ENCODE peak calls at places on chromosomes 7 and 10, in six cellular contexts. B, U, I, E, H and A are unnamed samples.

GRCh38 chr10:118002581-118002980 is 44.2 kb downstream of the RAB11FIP2 start:
- DNase-seq in E (no peak), H (peak; percentile 14), U (no peak), B (peak; percentile 59), I (peak; percentile 17), A (peak; percentile 66)

GRCh38 chr7:122402235-122402634 is 97.7 kb upstream of the FEZF1 start:
- DNase-seq in I (no peak), H (no peak), E (no peak), U (no peak), B (no peak), A (no peak)

GRCh38 chr7:94391716-94392390 is 2.8 kb upstream of the COL1A2 start:
- DNase-seq in U (no peak), E (no peak), B (peak; percentile 88), H (no peak), I (peak; percentile 93), A (peak; percentile 72)

GRCh38 chr7:36723951-36724664 is at the start of gene AOAH:
- DNase-seq in H (no peak), U (no peak), E (no peak), I (no peak), B (no peak), A (no peak)

GRCh38 chr7:44395067-44395466 is 69.7 kb upstream of the CAMK2B start:
- DNase-seq in E (no peak), H (no peak), B (no peak), I (no peak), U (no peak), A (no peak)

GRCh38 chr10:80502621-80503583 is 34.8 kb upstream of the SH2D4B start:
- DNase-seq in I (no peak), B (no peak), U (no peak), H (no peak), E (peak; percentile 62), A (no peak)

GRCh38 chr10:63084690-63085377 is 48.3 kb upstream of the NRBF2 start:
- DNase-seq in E (no peak), I (peak; percentile 51), U (no peak), B (no peak), H (no peak), A (no peak)

GRCh38 chr10:4651404-4652037 is 174.5 kb upstream of the AKR1E2 start:
- DNase-seq in E (no peak), H (no peak), B (no peak), I (no peak), U (no peak), A (peak; percentile 38)

GRCh38 chr10:68561804-68562649 is 1.9 kb downstream of the TET1 start:
- DNase-seq in E (no peak), B (no peak), U (peak; percentile 74), I (no peak), H (no peak), A (peak; percentile 21)

GRCh38 chr10:21516270-21517131 is 9.0 kb downstream of the SKIDA1 start:
- DNase-seq in U (peak; percentile 94), H (no peak), E (no peak), B (peak; percentile 78), I (peak; percentile 69), A (peak; percentile 73)

GRCh38 chr7:5693529-5693928 is 87.9 kb downstream of the RNF216 start:
- DNase-seq in H (no peak), I (peak; percentile 56), E (peak; percentile 88), B (peak; percentile 76), U (no peak), A (peak; percentile 42)

GRCh38 chr10:17351506-17351905 is 102.9 kb downstream of the ST8SIA6 start:
- DNase-seq in B (no peak), I (no peak), H (no peak), U (no peak), E (no peak), A (no peak)

GRCh38 chr7:134645935-134646334 is 718 bp upstream of the BPGM start:
- DNase-seq in I (peak; percentile 53), H (no peak), U (no peak), B (peak; percentile 65), E (no peak), A (peak; percentile 53)

GRCh38 chr10:70367195-70367796 is 15.1 kb downstream of the LRRC20 start:
- DNase-seq in B (peak; percentile 94), E (no peak), I (peak; percentile 76), H (no peak), U (no peak), A (peak; percentile 84)

GRCh38 chr7:142375710-142376313 is 118.0 kb upstream of the PRSS58 start:
- DNase-seq in U (no peak), E (peak; percentile 100), I (peak; percentile 43), H (no peak), B (peak; percentile 28), A (peak; percentile 71)

GRCh38 chr10:49165940-49166803 is 22.0 kb downstream of the TMEM273 start:
- DNase-seq in E (no peak), B (no peak), H (no peak), I (no peak), U (no peak), A (no peak)

GRCh38 chr10:33125522-33125921 is 167.5 kb upstream of the ITGB1 start:
- DNase-seq in H (no peak), I (no peak), U (no peak), E (no peak), B (no peak), A (no peak)

GRCh38 chr7:79453558-79454324 is at the start of gene MAGI2:
- DNase-seq in H (peak; percentile 80), U (peak; percentile 95), I (peak; percentile 88), E (no peak), B (peak; percentile 84), A (peak; percentile 71)

GRCh38 chr7:97871659-97872024 is 566 bp downstream of the ASNS start:
- DNase-seq in B (no peak), I (no peak), U (no peak), E (no peak), H (no peak), A (no peak)

GRCh38 chr10:113476191-113476590 is 76.7 kb upstream of the HABP2 start:
- DNase-seq in B (no peak), E (no peak), I (peak; percentile 22), U (no peak), H (no peak), A (no peak)

GRCh38 chr7:144391823-144392255 is 11.7 kb downstream of the NOBOX start:
- DNase-seq in E (no peak), B (peak; percentile 39), H (peak; percentile 24), U (no peak), I (peak; percentile 78), A (peak; percentile 70)

GRCh38 chr7:93117852-93118530 is at the start of gene SAMD9:
- DNase-seq in I (peak; percentile 87), E (peak; percentile 79), B (peak; percentile 77), U (no peak), H (peak; percentile 57), A (peak; percentile 85)

GRCh38 chr10:49700997-49701396 is 21.5 kb downstream of the C10orf53 start:
- DNase-seq in I (no peak), B (no peak), H (no peak), E (peak; percentile 54), U (no peak), A (no peak)

GRCh38 chr7:129886184-129886817 is 66.5 kb downstream of the UBE2H start:
- DNase-seq in U (no peak), E (no peak), H (no peak), B (no peak), I (no peak), A (no peak)

GRCh38 chr7:74138334-74138867 is 35.8 kb upstream of the EIF4H start:
- DNase-seq in B (no peak), U (no peak), E (no peak), I (no peak), H (no peak), A (no peak)

GRCh38 chr7:46871516-46871915 is 710.4 kb downstream of the TNS3 start:
- DNase-seq in H (no peak), B (no peak), E (no peak), U (no peak), I (no peak), A (no peak)

GRCh38 chr7:38339953-38340819 is 66.8 kb upstream of the TARP start:
- DNase-seq in B (no peak), H (no peak), E (no peak), U (no peak), I (no peak), A (no peak)

DNA sequence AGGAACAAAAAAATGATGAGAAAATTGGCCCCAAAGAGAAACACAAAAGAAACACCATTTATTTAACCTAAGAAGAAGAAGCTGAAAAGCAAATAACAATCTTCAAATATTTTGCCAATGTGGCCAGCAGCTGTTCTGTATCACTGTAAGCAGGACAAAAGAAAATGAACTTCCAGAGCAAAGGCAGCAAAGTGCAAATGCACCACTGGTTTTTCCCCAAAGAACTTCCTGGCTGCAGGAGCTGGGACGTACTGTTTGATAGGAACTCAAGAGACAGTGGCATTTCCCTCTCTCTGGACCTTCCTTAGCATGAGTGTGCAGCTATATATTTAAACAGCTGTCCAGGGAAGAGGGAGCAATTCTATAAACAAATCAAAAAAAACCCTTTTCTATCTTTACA is 60.4 kb downstream of the RNLS start:
- DNase-seq in E (no peak), B (peak; percentile 26), H (no peak), U (no peak), I (peak; percentile 60), A (no peak)
- H3K4me3 ChIP-seq in E (no peak overlapping the region), B (no peak overlapping the region), H (no peak overlapping the region), U (no peak overlapping the region), I (no peak overlapping the region), A (no peak overlapping the region)

GRCh38 chr7:150716368-150716767 is at the start of gene GIMAP1:
- DNase-seq in E (no peak), U (no peak), B (no peak), I (no peak), H (no peak), A (no peak)
- H3K4me3 ChIP-seq in E (no peak within 1 kb of the TSS), U (peak within 1 kb of the TSS; percentile 44), B (no peak within 1 kb of the TSS), I (no peak within 1 kb of the TSS), H (no peak within 1 kb of the TSS), A (no peak within 1 kb of the TSS)

DNA sequence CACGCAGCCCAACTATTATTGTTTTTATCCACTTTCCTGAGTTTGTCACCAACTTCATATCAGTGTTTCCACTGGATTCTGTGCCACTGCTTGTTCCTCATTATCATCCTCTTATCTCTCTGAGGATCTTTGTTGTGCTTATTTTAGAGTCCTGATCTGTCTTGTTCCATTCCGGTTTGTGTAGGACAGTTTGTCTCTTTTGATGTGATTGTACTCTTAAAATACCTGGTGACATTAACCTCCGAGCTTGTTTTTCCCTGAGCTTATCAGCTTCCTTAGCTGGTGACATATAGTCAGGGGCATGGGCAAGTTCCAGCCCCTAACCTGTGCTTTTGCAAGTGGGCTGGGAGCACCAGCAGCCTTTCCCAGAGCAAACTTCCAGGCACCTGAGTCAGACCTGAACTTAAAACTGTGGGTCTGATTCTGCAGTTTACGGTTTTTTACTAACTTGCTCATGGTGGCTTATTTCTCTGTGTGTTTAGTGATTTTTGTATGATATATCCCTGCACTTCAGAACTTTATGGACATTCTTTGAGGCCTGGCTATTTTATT is 23.1 kb upstream of the FMC1 start:
- DNase-seq in H (no peak), I (no peak), B (no peak), E (no peak), U (no peak), A (no peak)
- H3K4me3 ChIP-seq in H (no peak overlapping the region), I (no peak overlapping the region), B (no peak overlapping the region), E (no peak overlapping the region), U (no peak overlapping the region), A (no peak overlapping the region)

DNA sequence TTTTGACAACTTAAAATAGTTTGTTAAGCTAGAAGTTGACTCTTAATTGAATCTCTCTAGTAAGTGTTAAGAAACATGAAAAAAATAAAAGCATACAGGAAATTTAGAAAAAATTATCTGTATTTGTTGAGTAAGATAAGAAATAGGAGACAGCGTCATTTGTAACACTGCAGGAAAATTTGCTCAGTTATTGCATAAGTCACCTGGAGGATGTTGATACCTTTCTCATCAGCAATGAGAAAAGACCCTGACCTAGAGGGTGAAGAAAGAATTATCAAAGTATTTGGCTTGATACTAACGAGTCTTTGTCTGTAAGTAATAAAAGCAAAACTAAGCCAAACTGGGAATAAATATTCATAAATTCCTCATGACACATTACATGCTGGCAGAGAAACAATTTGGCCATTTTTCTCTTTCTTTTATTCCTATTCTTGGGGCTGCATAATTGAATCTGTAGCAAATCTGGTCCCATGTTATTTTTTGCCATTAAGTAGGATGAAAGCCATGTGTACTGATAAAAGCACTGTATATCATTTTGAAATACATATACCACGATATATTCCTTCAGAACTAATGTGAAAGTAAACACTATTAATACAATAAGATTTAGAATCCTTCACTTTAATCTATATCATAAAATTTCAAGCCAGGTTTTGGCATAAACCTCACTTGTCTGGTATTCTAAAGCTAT is 362.8 kb downstream of the THSD7A start:
- DNase-seq in I (peak; percentile 16), H (no peak), U (no peak), B (no peak), E (no peak), A (no peak)
- H3K4me3 ChIP-seq in I (no peak overlapping the region), H (no peak overlapping the region), U (no peak overlapping the region), B (no peak overlapping the region), E (no peak overlapping the region), A (no peak overlapping the region)